ENCODE peak calls at places on chromosomes 3 and 15, in five cellular contexts. S is ovary, H is Panc1, W is fibroblast of lung, X is uterus. J is an unnamed sample. For H3K4me1, the result is how much of the 10 kb centered on the place peaks cover.

GRCh38 chr15:88920186-88920891 is 7.2 kb upstream of the MFGE8 start:
- DNase-seq in S (no peak), H (no peak), W (peak), X (no peak), J (no peak)

GRCh38 chr15:101398247-101398646 is 91.3 kb downstream of the PCSK6 start:
- DNase-seq in S (no peak), H (no peak), W (no peak), X (no peak), J (no peak)

GRCh38 chr3:10524799-10525301 is 19.5 kb upstream of the ATP2B2 start:
- DNase-seq in S (no peak), H (no peak), W (no peak), X (no peak), J (no peak)

GRCh38 chr3:14329116-14329830 is 73.1 kb upstream of the SLC6A6 start:
- DNase-seq in S (no peak), H (no peak), W (peak), X (no peak), J (no peak)

GRCh38 chr15:61205427-61205826 is 23.7 kb downstream of the RORA start:
- DNase-seq in S (no peak), H (no peak), W (no peak), X (peak), J (no peak)

GRCh38 chr3:110650752-110651151 is 420.9 kb upstream of the NECTIN3 start:
- DNase-seq in S (no peak), H (no peak), W (peak), X (no peak), J (no peak)

GRCh38 chr3:4825572-4826236 is 153.5 kb upstream of the BHLHE40 start:
- DNase-seq in S (no peak), H (no peak), W (no peak), X (peak), J (no peak)

GRCh38 chr3:191143224-191143623 is 55.8 kb upstream of the OSTN start:
- DNase-seq in S (no peak), H (no peak), W (no peak), X (no peak), J (no peak)

GRCh38 chr15:55224892-55225291 is 28.2 kb upstream of the RSL24D1 start:
- DNase-seq in S (no peak), H (no peak), W (no peak), X (no peak), J (no peak)

GRCh38 chr15:74414603-74415338 is 19.0 kb downstream of the SEMA7A start:
- DNase-seq in S (no peak), H (no peak), W (no peak), X (no peak), J (no peak)
- H3K4me1 ChIP-seq in S (under half), H (under half), W (under half), X (under half), J (under half)

DNA sequence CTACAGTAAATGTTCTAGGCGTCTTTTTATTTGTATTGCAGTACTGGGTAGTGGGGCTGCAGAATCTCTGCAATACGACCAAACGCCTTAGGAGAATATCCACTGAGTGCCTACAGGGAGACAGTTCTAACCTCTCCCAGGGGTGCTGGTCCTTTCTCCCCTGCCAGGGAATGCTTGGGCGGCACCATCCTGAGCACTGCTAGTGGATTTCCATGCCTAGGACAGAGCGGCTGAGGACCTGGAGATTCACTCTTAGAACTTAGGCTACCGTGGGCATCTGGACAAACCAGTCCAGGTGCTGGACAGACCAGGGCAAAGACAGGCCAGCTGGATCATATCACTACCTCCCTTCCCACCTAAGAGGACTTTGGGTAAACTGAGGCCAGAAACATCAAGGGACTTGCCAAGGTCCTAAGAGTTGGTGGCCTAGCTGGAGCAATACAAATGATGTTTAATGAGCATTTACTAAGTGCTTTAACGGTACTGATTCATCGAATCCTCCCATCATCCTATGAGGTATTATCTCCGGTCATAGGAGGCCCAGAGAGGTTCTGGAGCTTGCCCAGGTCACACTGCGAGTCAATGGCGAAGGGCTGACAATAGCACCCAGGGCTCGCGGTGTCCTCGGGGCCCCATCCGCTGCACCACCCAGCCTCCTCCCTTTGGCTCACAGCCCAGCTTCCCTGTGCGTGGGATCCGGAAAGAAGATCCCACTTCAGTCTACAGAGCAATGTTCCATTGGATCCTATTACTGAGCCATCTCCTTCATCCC is 822 bp downstream of the TMEM44 start:
- DNase-seq in S (peak), H (no peak), W (peak), X (no peak), J (no peak)
- H3K27ac ChIP-seq in S (no peak), H (peak), W (peak), X (peak), J (no peak)

GRCh38 chr15:77081971-77082370 is 11.1 kb upstream of the TSPAN3 start:
- DNase-seq in S (no peak), H (no peak), W (peak), X (no peak), J (no peak)

GRCh38 chr15:77087213-77087612 is 16.3 kb upstream of the TSPAN3 start:
- DNase-seq in S (no peak), H (no peak), W (no peak), X (no peak), J (no peak)

DNA sequence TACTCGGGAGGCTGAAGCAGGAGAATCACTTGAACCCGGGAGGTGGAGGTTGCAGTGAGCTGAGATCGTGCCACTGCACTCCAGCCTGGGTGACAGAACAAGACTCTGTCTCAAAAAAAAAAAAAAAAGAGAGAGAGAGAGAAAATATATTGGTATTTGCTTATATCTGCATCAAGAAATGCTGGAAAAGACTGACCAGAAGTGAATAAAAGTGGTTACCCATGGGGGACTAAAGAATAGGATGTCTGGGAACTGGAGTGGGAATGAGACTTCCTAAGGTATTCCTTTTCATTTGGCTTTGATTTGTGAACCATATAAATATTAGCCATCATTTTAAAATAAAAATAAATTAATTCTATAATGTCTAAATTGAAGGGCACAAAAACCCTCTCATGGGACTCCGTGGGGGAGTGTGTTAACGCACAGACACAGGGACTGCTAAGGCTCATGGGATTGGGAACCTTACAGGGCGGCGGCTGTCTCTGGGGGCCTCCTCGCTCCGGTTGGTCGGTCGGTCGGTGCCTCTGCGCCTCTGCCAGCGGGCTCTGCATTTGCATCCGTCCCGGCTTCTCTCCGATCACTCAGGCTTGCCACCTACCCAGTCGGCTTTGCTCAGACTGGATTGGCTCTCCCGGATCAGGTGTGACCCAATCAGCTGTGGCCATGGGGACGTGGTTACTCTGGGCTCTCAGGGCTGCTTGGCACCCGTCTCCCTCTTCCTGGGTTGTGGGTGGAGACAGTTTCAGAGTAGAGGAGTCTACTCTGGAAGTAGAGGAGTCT is 12.7 kb upstream of the TSPAN3 start:
- DNase-seq in S (peak), H (no peak), W (no peak), X (peak), J (peak)
- H3K4me3 ChIP-seq in S (peak), H (no peak), W (peak), X (peak), J (no peak)

GRCh38 chr3:30640856-30641255 is 34.5 kb downstream of the TGFBR2 start:
- DNase-seq in S (no peak), H (no peak), W (no peak), X (no peak), J (no peak)

GRCh38 chr3:30638685-30639412 is 32.4 kb downstream of the TGFBR2 start:
- DNase-seq in S (no peak), H (no peak), W (no peak), X (no peak), J (no peak)

GRCh38 chr3:30637310-30638227 is 31.2 kb downstream of the TGFBR2 start:
- DNase-seq in S (no peak), H (no peak), W (no peak), X (no peak), J (no peak)

GRCh38 chr3:30641612-30642251 is 35.3 kb downstream of the TGFBR2 start:
- DNase-seq in S (no peak), H (no peak), W (no peak), X (no peak), J (no peak)

GRCh38 chr3:30639937-30640336 is 33.5 kb downstream of the TGFBR2 start:
- DNase-seq in S (no peak), H (no peak), W (no peak), X (no peak), J (no peak)
- H3K4me1 ChIP-seq in S (under half), H (under half), W (under half), X (under half), J (half or more)

GRCh38 chr15:40045572-40046217 is 6.7 kb upstream of the SRP14 start:
- DNase-seq in S (no peak), H (no peak), W (no peak), X (no peak), J (no peak)

GRCh38 chr15:40046721-40047412 is 7.9 kb upstream of the SRP14 start:
- DNase-seq in S (no peak), H (no peak), W (peak), X (no peak), J (no peak)

GRCh38 chr15:40044717-40045571 is 6.0 kb upstream of the SRP14 start:
- DNase-seq in S (peak), H (no peak), W (peak), X (peak), J (peak)

GRCh38 chr15:40042791-40043320 is 3.9 kb upstream of the SRP14 start:
- DNase-seq in S (no peak), H (no peak), W (no peak), X (no peak), J (no peak)

DNA sequence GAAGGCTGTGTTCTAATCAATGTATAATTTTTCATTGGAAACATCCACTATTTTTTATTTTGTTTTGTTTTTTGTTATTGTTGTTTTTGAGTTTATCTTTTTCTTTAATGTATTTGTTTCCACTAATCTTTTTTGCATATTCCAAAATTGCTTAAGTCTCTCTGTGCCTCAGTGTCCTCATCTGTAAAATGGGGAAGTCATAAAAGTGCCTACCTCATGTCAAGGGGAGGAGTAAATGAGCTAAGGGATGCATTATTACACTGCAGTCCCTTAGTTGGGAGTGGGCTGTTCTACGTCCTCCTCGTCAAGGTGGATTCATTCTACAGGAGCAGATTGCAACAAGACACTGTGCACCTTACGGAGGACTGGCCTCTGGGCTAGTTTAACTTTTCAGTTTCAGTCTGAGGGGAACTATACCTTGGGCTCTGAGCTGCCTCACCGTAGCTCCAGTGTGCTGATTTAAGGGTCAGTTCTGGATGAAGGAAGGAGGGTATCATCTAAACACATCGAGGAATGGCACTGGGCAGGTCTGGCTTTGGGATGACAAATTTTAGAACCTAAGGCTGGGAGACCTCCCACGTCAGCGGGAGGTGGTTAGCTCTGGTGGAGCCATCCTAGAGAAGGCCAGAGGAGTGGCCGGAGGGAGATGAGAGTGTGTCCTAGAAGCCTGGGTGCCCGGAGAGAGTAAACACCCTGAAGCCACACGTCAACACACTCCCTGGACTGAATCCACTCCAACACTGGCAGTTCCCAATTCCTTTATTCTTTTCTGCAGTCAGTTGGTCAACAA is 5.1 kb upstream of the SRP14 start:
- DNase-seq in S (no peak), H (no peak), W (no peak), X (no peak), J (no peak)
- H3K27ac ChIP-seq in S (peak), H (peak), W (no peak), X (peak), J (no peak)

DNA sequence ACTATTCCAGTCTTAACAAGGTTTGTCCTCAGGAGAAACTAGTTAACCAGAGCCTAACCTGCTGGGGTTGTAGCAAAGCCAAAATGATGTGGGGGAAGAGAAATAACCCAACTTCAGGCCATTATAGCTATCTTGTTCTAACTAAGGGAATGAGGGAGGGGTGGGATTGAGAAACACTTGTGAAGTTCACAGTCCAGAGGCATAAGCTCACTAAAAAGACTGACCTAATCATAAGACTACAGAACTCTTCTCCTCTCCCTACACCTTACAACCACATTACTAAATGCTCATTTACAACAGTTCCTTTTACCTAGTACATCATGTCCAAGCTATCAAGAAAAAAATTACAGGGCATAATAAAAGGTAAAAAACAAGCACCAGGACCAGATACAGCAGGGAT is 52.8 kb downstream of the UBE3A start:
- DNase-seq in S (no peak), H (no peak), W (no peak), X (no peak), J (no peak)
- H3K4me3 ChIP-seq in S (no peak), H (no peak), W (no peak), X (no peak), J (no peak)

DNA sequence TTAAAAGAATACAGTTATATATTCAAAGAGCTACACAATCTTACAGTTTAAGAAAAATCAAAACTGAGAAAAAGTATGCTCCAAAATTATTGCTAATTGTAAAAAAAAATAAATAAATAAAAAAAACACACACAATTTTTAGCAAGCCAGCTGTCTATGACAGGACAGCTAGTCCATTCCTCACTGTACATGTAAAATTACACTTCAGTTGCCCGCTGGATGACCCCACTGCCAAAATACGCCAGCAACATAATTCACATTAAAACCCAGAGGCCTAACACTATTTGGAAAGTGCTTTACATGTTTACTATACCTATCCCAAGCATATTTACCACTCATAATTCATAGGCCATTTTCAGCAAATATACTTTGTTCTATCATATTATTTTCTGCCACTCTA is 5.8 kb downstream of the MYO9A start:
- DNase-seq in S (no peak), H (no peak), W (peak), X (no peak), J (no peak)
- H3K4me1 ChIP-seq in S (under half), H (under half), W (under half), X (under half), J (under half)

DNA sequence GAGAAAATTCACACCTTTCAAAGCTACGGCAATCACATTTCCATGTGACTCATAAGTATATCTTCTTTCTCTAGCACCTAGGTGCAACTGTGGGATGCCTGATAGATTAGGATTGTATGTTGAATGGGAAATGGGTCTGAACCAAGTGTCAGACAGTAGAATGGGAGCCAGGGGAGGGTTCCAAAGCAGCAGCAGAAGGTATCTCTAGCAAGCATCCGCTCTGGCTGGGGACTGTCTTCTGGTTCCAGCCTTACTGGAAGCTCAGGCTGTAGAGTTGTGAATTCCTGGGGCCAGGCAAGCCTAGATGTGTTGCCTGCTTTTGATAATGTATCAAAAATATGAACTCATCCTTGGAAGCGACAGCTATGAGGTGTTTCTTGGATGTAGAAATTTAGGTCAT is 2.1 kb upstream of the CHL1 start:
- DNase-seq in S (no peak), H (no peak), W (no peak), X (no peak), J (no peak)
- H3K27ac ChIP-seq in S (no peak), H (no peak), W (no peak), X (no peak), J (no peak)

J was measured in CD8-positive, alpha-beta memory T cell.